ENCODE peak calls at places on chromosomes 13 and 19, in six cellular contexts. H is ascending aorta, Q is cardiac muscle cell, N is AG10803, R is WERI-Rb-1, B is mucosa of descending colon. W is an unnamed sample.

GRCh38 chr13:23692816-23693215 is 122.6 kb downstream of the TNFRSF19 start:
- DNase-seq in H (no peak), Q (no peak), N (no peak), R (no peak), B (no peak), W (no peak)

GRCh38 chr19:50896591-50897190 is 14.5 kb downstream of the KLK4 start:
- DNase-seq in H (no peak), Q (no peak), N (peak; percentile 24), R (peak; percentile 51), B (no peak), W (no peak)

GRCh38 chr13:48873598-48873997 is 102.1 kb upstream of the FNDC3A start:
- DNase-seq in H (no peak), Q (peak; percentile 23), N (no peak), R (peak; percentile 8), B (no peak), W (no peak)

GRCh38 chr19:41969196-41969595 is 10.1 kb upstream of the RABAC1 start:
- DNase-seq in H (no peak), Q (no peak), N (no peak), R (no peak), B (no peak), W (no peak)

GRCh38 chr19:41298327-41298964 is 11.5 kb upstream of the CCDC97 start:
- DNase-seq in H (peak; percentile 89), Q (peak; percentile 87), N (peak; percentile 93), R (no peak), B (peak; percentile 64), W (peak; percentile 61)

GRCh38 chr19:42174188-42174587 is 41.9 kb upstream of the POU2F2 start:
- DNase-seq in H (no peak), Q (no peak), N (no peak), R (no peak), B (no peak), W (no peak)

GRCh38 chr19:920051-920857 is 3.1 kb downstream of the KISS1R start:
- DNase-seq in H (no peak), Q (peak; percentile 45), N (no peak), R (peak; percentile 65), B (peak; percentile 62), W (no peak)

GRCh38 chr13:55000043-55000442 is 1971.4 kb downstream of the OLFM4 start:
- DNase-seq in H (no peak), Q (no peak), N (no peak), R (no peak), B (no peak), W (no peak)

GRCh38 chr19:45769821-45770191 is 754 bp upstream of the SIX5 start:
- DNase-seq in H (no peak), Q (no peak), N (peak; percentile 54), R (peak; percentile 40), B (peak; percentile 76), W (peak; percentile 42)

GRCh38 chr13:76522083-76522755 is 364.0 kb downstream of the KCTD12 start:
- DNase-seq in H (no peak), Q (peak; percentile 79), N (peak; percentile 24), R (no peak), B (no peak), W (peak; percentile 49)

GRCh38 chr13:77345150-77345780 is 18.4 kb upstream of the MYCBP2 start:
- DNase-seq in H (no peak), Q (no peak), N (no peak), R (no peak), B (no peak), W (no peak)

GRCh38 chr13:101919541-101920306 is 467.2 kb downstream of the ITGBL1 start:
- DNase-seq in H (no peak), Q (peak; percentile 76), N (peak; percentile 16), R (peak; percentile 45), B (no peak), W (peak; percentile 48)

GRCh38 chr19:16542894-16543498 is 759 bp upstream of the CHERP start:
- DNase-seq in H (no peak), Q (no peak), N (peak; percentile 6), R (peak; percentile 59), B (no peak), W (no peak)

GRCh38 chr19:29492761-29493160 is 33.0 kb upstream of the VSTM2B start:
- DNase-seq in H (no peak), Q (no peak), N (peak; percentile 15), R (no peak), B (no peak), W (no peak)

GRCh38 chr13:59780058-59780457 is 383.7 kb downstream of the DIAPH3 start:
- DNase-seq in H (no peak), Q (no peak), N (no peak), R (no peak), B (no peak), W (no peak)

GRCh38 chr13:42658019-42658418 is 84.1 kb downstream of the TNFSF11 start:
- DNase-seq in H (no peak), Q (no peak), N (no peak), R (no peak), B (no peak), W (no peak)

GRCh38 chr13:82976499-82976898 is 905.8 kb downstream of the SLITRK1 start:
- DNase-seq in H (no peak), Q (no peak), N (no peak), R (no peak), B (no peak), W (no peak)

GRCh38 chr13:28532226-28533048 is 37.5 kb upstream of the FLT1 start:
- DNase-seq in H (no peak), Q (peak; percentile 57), N (no peak), R (no peak), B (peak; percentile 45), W (peak; percentile 40)

GRCh38 chr19:57907394-57907793 is 9.0 kb downstream of the ZNF417 start:
- DNase-seq in H (no peak), Q (no peak), N (no peak), R (no peak), B (no peak), W (no peak)

GRCh38 chr19:57905258-57905657 is 11.1 kb downstream of the ZNF417 start:
- DNase-seq in H (no peak), Q (no peak), N (no peak), R (no peak), B (no peak), W (no peak)

DNA sequence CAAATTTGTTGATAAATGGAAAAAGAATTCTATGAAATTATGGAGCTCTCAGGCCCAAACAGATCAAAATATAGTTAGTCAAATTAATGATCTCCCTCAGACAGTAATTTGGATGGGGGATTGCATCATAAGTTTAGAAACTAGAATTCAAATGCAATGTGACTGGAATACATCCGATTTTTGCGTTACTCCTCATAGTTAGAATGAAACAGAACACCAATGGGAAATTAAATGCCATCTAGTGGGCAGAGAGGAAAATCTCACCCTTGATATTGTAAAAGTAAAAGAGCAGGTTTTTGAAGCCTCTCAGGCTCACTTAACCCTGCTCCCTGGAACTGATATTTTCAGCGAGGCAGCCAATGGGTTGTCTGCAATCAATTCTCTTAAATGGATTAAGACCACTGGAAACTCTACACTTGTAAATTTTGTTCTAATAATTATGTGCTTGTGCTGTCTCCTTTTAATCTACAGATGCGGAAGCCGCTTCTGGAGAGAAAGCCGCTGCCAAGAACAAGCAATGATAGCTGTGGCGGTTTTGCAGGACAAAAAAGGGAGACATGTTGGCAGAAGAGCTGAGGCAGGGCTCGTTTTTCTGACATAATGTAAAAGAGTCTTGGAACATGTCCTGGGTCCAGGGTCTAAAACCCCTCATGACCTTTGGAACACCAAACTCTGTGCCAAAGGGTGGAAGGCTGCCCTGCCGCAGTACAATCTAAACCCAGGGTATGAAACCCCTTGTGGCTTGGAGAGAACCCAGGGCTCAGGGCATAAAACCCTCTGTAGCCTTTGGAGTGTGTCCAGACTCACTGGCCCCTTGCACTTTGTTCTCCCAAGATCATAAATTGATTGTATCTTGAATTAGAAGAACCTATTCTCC is 12.9 kb downstream of the ZNF417 start:
- DNase-seq in H (no peak), Q (peak; percentile 44), N (peak; percentile 74), R (no peak), B (peak; percentile 36), W (no peak)
- TF ChIP-seq CTCF in H (no peak), Q (peak; percentile 55), N (peak; percentile 71), R (peak; percentile 24), B (no peak), W (peak; percentile 71)

DNA sequence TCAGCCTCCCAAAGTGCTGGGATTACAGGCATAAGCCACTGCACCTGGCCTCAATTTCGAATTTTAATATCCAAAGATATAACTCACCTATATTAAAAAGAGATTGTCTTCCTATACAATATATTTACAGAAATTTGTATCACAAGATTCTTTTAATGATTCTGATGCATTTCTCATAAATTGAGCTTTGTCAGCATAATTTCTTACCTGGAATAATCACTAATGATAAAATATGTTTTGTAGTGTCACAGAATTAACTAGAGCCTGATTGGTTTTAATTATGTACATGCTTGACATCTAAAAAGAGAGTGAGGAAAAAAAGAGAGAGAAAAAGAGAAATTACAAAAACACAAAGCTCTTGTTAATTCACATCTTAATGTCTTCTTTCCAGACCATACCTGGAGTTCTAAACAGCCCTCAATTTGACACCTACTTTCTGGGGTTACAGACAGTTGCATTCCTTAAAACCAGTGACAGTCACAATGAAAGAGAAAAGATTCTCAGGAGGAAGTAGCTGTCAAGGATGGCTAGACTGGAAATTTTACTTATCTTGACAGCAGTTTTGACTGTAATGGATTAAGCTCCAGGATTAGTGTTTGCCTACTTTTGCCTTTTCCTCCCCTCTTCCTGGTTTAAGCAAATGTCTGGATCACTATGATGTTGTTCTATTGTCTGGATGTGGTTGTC is 214.4 kb downstream of the SPRY2 start:
- DNase-seq in H (no peak), Q (no peak), N (no peak), R (no peak), B (no peak), W (no peak)
- TF ChIP-seq CTCF in H (no peak), Q (no peak), N (no peak), R (no peak), B (no peak), W (no peak)

GRCh38 chr13:43894438-43894837 is 14.7 kb downstream of the LACC1 start:
- DNase-seq in H (no peak), Q (no peak), N (no peak), R (no peak), B (no peak), W (no peak)
- TF ChIP-seq CTCF in H (no peak), Q (peak; percentile 13), N (peak; percentile 21), R (no peak), B (no peak), W (peak; percentile 51)

GRCh38 chr19:15419413-15420025 is 731 bp upstream of the AKAP8L start:
- DNase-seq in H (no peak), Q (no peak), N (peak; percentile 39), R (no peak), B (no peak), W (no peak)
- TF ChIP-seq CTCF in H (no peak), Q (no peak), N (no peak), R (no peak), B (no peak), W (peak; percentile 37)

DNA sequence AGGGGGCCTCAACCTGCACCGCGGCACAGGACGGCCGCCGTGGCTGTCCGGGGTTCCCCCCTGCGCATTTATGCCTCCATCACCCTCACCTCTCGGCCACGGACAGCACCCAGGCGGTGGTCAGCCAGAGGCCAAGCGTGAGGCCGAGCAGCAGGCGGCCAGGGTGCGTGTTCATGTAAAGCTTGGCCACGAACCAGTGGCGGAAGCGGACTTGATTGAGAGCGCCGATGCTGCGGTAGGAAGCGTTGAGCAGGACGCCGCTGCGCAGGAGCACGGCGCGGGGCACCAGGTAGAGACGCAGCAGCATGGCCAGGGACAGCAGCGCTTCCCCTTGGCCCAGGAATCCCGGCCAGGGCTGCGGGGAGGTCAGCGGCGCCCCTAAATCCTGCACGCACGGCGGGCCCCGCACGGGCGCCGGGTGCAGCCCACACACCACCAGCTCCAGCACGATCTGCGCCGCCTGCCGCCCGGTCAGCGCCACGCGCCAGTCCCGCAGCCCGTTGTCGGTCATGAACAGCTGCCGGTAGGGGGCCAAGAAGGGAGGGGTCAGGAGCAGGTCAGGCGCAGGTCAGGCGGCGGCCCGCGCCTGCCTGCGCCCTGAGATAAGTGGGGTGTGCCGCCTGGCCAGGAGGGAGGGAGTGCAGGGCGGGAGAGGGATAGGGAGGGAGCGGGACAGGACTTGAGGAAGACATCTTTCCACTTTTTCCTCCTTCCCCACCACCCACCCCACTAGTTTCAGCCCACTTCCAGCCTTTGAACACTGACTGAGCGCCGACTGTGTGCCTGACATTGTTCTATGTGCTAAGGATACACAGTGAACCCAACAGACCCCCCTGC is 6.5 kb downstream of the KCNN4 start:
- DNase-seq in H (no peak), Q (peak; percentile 86), N (peak; percentile 66), R (no peak), B (peak; percentile 77), W (peak; percentile 87)
- TF ChIP-seq CTCF in H (peak; percentile 34), Q (peak; percentile 74), N (peak; percentile 62), R (no peak), B (peak; percentile 13), W (peak; percentile 76)